ENCODE peak calls at places on chromosomes 16 and 17, in six cellular contexts. One of them, this sample, is unnamed.
A peak's percentile ranks its signal among the peaks of the same experiment; 100 is the strongest.

GRCh38 chr17:36913132-36913531 is 24.1 kb upstream of the LHX1 start:
- DNase-seq in IMR-90: no peak
- DNase-seq in mesenchymal stem cell: no peak
- DNase-seq in neuronal stem cell: no peak
- DNase-seq in H1: no peak
- DNase-seq in H9: no peak
- DNase-seq in this sample: no peak

GRCh38 chr16:11783319-11784047 is 13.6 kb downstream of the ZC3H7A start:
- DNase-seq in IMR-90: peak; percentile 45
- DNase-seq in mesenchymal stem cell: no peak
- DNase-seq in neuronal stem cell: no peak
- DNase-seq in H1: no peak
- DNase-seq in H9: no peak
- DNase-seq in this sample: peak; percentile 86

GRCh38 chr17:82333279-82334171 is at the start of gene SECTM1:
- DNase-seq in IMR-90: peak; percentile 23
- DNase-seq in mesenchymal stem cell: peak; percentile 71
- DNase-seq in neuronal stem cell: no peak
- DNase-seq in H1: no peak
- DNase-seq in H9: peak; percentile 61
- DNase-seq in this sample: no peak

GRCh38 chr17:82241183-82241925 is 12.5 kb downstream of the SLC16A3 start:
- DNase-seq in IMR-90: peak; percentile 36
- DNase-seq in mesenchymal stem cell: peak; percentile 59
- DNase-seq in neuronal stem cell: no peak
- DNase-seq in H1: no peak
- DNase-seq in H9: no peak
- DNase-seq in this sample: peak; percentile 54

GRCh38 chr17:40720904-40721303 is 17.4 kb upstream of the KRT24 start:
- DNase-seq in IMR-90: no peak
- DNase-seq in mesenchymal stem cell: no peak
- DNase-seq in neuronal stem cell: no peak
- DNase-seq in H1: no peak
- DNase-seq in H9: no peak
- DNase-seq in this sample: no peak

GRCh38 chr17:34364741-34365140 is 1.7 kb upstream of the CCL1 start:
- DNase-seq in IMR-90: no peak
- DNase-seq in mesenchymal stem cell: no peak
- DNase-seq in neuronal stem cell: no peak
- DNase-seq in H1: no peak
- DNase-seq in H9: peak; percentile 13
- DNase-seq in this sample: no peak

GRCh38 chr17:3796822-3797170 is 4.2 kb downstream of the ITGAE start:
- DNase-seq in IMR-90: no peak
- DNase-seq in mesenchymal stem cell: no peak
- DNase-seq in neuronal stem cell: no peak
- DNase-seq in H1: no peak
- DNase-seq in H9: no peak
- DNase-seq in this sample: no peak

GRCh38 chr17:31495049-31495885 is 103.8 kb downstream of the RAB11FIP4 start:
- DNase-seq in IMR-90: no peak
- DNase-seq in mesenchymal stem cell: no peak
- DNase-seq in neuronal stem cell: no peak
- DNase-seq in H1: no peak
- DNase-seq in H9: no peak
- DNase-seq in this sample: peak; percentile 98

GRCh38 chr17:61394630-61395408 is 4.8 kb upstream of the TBX2 start:
- DNase-seq in IMR-90: peak; percentile 22
- DNase-seq in mesenchymal stem cell: no peak
- DNase-seq in neuronal stem cell: no peak
- DNase-seq in H1: no peak
- DNase-seq in H9: no peak
- DNase-seq in this sample: no peak

GRCh38 chr16:59487067-59487466 is 753.0 kb upstream of the GOT2 start:
- DNase-seq in IMR-90: no peak
- DNase-seq in mesenchymal stem cell: no peak
- DNase-seq in neuronal stem cell: no peak
- DNase-seq in H1: no peak
- DNase-seq in H9: no peak
- DNase-seq in this sample: no peak

GRCh38 chr17:1485748-1486376 is 6.6 kb downstream of the MYO1C start:
- DNase-seq in IMR-90: peak; percentile 60
- DNase-seq in mesenchymal stem cell: peak; percentile 86
- DNase-seq in neuronal stem cell: no peak
- DNase-seq in H1: peak; percentile 65
- DNase-seq in H9: peak; percentile 65
- DNase-seq in this sample: peak; percentile 72

GRCh38 chr16:22372882-22373661 is 1.3 kb downstream of the CDR2 start:
- DNase-seq in IMR-90: no peak
- DNase-seq in mesenchymal stem cell: peak; percentile 20
- DNase-seq in neuronal stem cell: no peak
- DNase-seq in H1: no peak
- DNase-seq in H9: no peak
- DNase-seq in this sample: no peak

GRCh38 chr16:30786936-30787612 is at the start of gene ZNF629:
- DNase-seq in IMR-90: peak; percentile 57
- DNase-seq in mesenchymal stem cell: peak; percentile 77
- DNase-seq in neuronal stem cell: peak; percentile 87
- DNase-seq in H1: peak; percentile 87
- DNase-seq in H9: peak; percentile 71
- DNase-seq in this sample: peak; percentile 30

GRCh38 chr17:8643855-8644506 is 13.5 kb upstream of the MYH10 start:
- DNase-seq in IMR-90: no peak
- DNase-seq in mesenchymal stem cell: no peak
- DNase-seq in neuronal stem cell: no peak
- DNase-seq in H1: no peak
- DNase-seq in H9: peak; percentile 53
- DNase-seq in this sample: no peak

GRCh38 chr17:44266402-44267164 is 1.4 kb downstream of the SLC4A1 start:
- DNase-seq in IMR-90: no peak
- DNase-seq in mesenchymal stem cell: no peak
- DNase-seq in neuronal stem cell: no peak
- DNase-seq in H1: no peak
- DNase-seq in H9: no peak
- DNase-seq in this sample: no peak

GRCh38 chr17:16371742-16372141 is 9.1 kb upstream of the UBB start:
- DNase-seq in IMR-90: peak; percentile 98
- DNase-seq in mesenchymal stem cell: peak; percentile 85
- DNase-seq in neuronal stem cell: no peak
- DNase-seq in H1: no peak
- DNase-seq in H9: no peak
- DNase-seq in this sample: no peak

GRCh38 chr16:88705076-88705684 is 1.0 kb downstream of the RNF166 start:
- DNase-seq in IMR-90: peak; percentile 34
- DNase-seq in mesenchymal stem cell: peak; percentile 53
- DNase-seq in neuronal stem cell: no peak
- DNase-seq in H1: no peak
- DNase-seq in H9: no peak
- DNase-seq in this sample: no peak

GRCh38 chr17:65723356-65723928 is 162.0 kb upstream of the AXIN2 start:
- DNase-seq in IMR-90: peak; percentile 28
- DNase-seq in mesenchymal stem cell: no peak
- DNase-seq in neuronal stem cell: no peak
- DNase-seq in H1: no peak
- DNase-seq in H9: no peak
- DNase-seq in this sample: no peak

GRCh38 chr17:4582101-4582501 is 2.2 kb upstream of the SMTNL2 start:
- DNase-seq in IMR-90: no peak
- DNase-seq in mesenchymal stem cell: no peak
- DNase-seq in neuronal stem cell: no peak
- DNase-seq in H1: no peak
- DNase-seq in H9: no peak
- DNase-seq in this sample: no peak

GRCh38 chr17:17728550-17729251 is 47.4 kb downstream of the RAI1 start:
- DNase-seq in IMR-90: no peak
- DNase-seq in mesenchymal stem cell: no peak
- DNase-seq in neuronal stem cell: no peak
- DNase-seq in H1: no peak
- DNase-seq in H9: no peak
- DNase-seq in this sample: no peak

GRCh38 chr16:79146-80054 is 1.4 kb downstream of the MPG start:
- DNase-seq in IMR-90: peak; percentile 73
- DNase-seq in mesenchymal stem cell: peak; percentile 86
- DNase-seq in neuronal stem cell: no peak
- DNase-seq in H1: no peak
- DNase-seq in H9: no peak
- DNase-seq in this sample: no peak

GRCh38 chr16:48231675-48232214 is 12.4 kb upstream of the LONP2 start:
- DNase-seq in IMR-90: peak; percentile 49
- DNase-seq in mesenchymal stem cell: peak; percentile 46
- DNase-seq in neuronal stem cell: peak; percentile 17
- DNase-seq in H1: peak; percentile 61
- DNase-seq in H9: peak; percentile 58
- DNase-seq in this sample: peak; percentile 8

GRCh38 chr17:34252138-34252889 is 2.8 kb upstream of the CCL2 start:
- DNase-seq in IMR-90: peak; percentile 95
- DNase-seq in mesenchymal stem cell: peak; percentile 96
- DNase-seq in neuronal stem cell: no peak
- DNase-seq in H1: no peak
- DNase-seq in H9: no peak
- DNase-seq in this sample: peak; percentile 46

GRCh38 chr17:6241996-6242395 is 171.8 kb downstream of the WSCD1 start:
- DNase-seq in IMR-90: no peak
- DNase-seq in mesenchymal stem cell: no peak
- DNase-seq in neuronal stem cell: no peak
- DNase-seq in H1: no peak
- DNase-seq in H9: peak; percentile 29
- DNase-seq in this sample: no peak

GRCh38 chr16:74691093-74691855 is 9.4 kb downstream of the MLKL start:
- DNase-seq in IMR-90: peak; percentile 17
- DNase-seq in mesenchymal stem cell: peak; percentile 26
- DNase-seq in neuronal stem cell: no peak
- DNase-seq in H1: no peak
- DNase-seq in H9: no peak
- DNase-seq in this sample: peak; percentile 84

GRCh38 chr16:73131153-73131862 is 83.4 kb upstream of the ZFHX3 start:
- DNase-seq in IMR-90: no peak
- DNase-seq in mesenchymal stem cell: no peak
- DNase-seq in neuronal stem cell: no peak
- DNase-seq in H1: no peak
- DNase-seq in H9: no peak
- DNase-seq in this sample: no peak

GRCh38 chr16:89711601-89712475 is 8.9 kb downstream of the VPS9D1 start:
- DNase-seq in IMR-90: peak; percentile 50
- DNase-seq in mesenchymal stem cell: peak; percentile 67
- DNase-seq in neuronal stem cell: no peak
- DNase-seq in H1: peak; percentile 91
- DNase-seq in H9: peak; percentile 68
- DNase-seq in this sample: no peak

DNA sequence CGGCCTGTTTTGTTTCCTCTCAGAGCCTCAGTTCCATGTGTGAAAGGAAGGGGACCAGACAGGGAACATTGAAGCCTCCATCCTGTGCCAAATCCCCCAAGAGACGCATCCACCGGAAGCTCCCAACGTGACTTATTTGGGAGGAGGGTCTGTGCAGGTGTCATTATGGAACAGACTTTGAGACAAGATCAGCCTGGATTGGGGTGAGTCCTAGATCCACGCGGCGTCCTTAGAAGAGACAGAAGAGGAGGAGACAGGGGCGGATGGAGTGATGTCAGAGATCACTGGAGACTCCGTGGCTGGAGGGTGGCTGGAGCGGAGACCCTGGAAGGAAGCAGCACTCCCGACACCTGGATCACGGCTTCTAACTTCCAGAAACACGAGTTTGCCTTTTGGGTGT is 80.0 kb downstream of the KLHDC4 start:
- DNase-seq in IMR-90: no peak
- DNase-seq in mesenchymal stem cell: no peak
- DNase-seq in neuronal stem cell: no peak
- DNase-seq in H1: no peak
- DNase-seq in H9: no peak
- DNase-seq in this sample: no peak
- H3K14ac ChIP-seq in IMR-90: no peak overlapping the region
- H3K14ac ChIP-seq in mesenchymal stem cell: no peak overlapping the region
- H3K14ac ChIP-seq in neuronal stem cell: no peak overlapping the region
- H3K14ac ChIP-seq in H1: no peak overlapping the region
- H3K14ac ChIP-seq in H9: no peak overlapping the region
- H3K14ac ChIP-seq in this sample: no peak overlapping the region

GRCh38 chr16:68746951-68747350 is 9.9 kb downstream of the CDH1 start:
- DNase-seq in IMR-90: no peak
- DNase-seq in mesenchymal stem cell: no peak
- DNase-seq in neuronal stem cell: no peak
- DNase-seq in H1: no peak
- DNase-seq in H9: no peak
- DNase-seq in this sample: peak; percentile 67
- H3K14ac ChIP-seq in IMR-90: no peak overlapping the region
- H3K14ac ChIP-seq in mesenchymal stem cell: no peak overlapping the region
- H3K14ac ChIP-seq in neuronal stem cell: no peak overlapping the region
- H3K14ac ChIP-seq in H1: no peak overlapping the region
- H3K14ac ChIP-seq in H9: no peak overlapping the region
- H3K14ac ChIP-seq in this sample: no peak overlapping the region

DNA sequence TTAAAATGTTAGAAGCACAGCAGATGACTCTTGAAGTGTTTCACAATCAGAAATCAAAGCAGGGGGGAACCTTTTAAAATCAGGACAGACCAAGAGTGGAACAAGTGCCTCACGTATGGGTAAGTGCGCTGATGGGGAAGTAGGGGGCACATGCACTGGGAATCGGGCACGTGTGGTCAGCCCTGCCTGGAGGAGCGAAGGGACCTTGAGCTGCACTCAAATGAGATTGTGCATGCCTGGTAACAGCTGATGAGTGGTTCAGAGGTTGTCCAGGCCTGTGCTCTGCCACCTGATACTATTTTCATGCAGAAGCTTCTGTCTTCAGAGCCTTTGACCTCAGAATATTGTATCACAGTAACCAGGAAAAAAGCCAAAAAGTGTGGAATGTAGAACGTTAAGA is 13.7 kb upstream of the XYLT2 start:
- DNase-seq in IMR-90: no peak
- DNase-seq in mesenchymal stem cell: no peak
- DNase-seq in neuronal stem cell: no peak
- DNase-seq in H1: no peak
- DNase-seq in H9: no peak
- DNase-seq in this sample: no peak
- H3K14ac ChIP-seq in IMR-90: no peak overlapping the region
- H3K14ac ChIP-seq in mesenchymal stem cell: no peak overlapping the region
- H3K14ac ChIP-seq in neuronal stem cell: no peak overlapping the region
- H3K14ac ChIP-seq in H1: no peak overlapping the region
- H3K14ac ChIP-seq in H9: no peak overlapping the region
- H3K14ac ChIP-seq in this sample: no peak overlapping the region

GRCh38 chr17:10151667-10152496 is 46.5 kb downstream of the GAS7 start:
- DNase-seq in IMR-90: no peak
- DNase-seq in mesenchymal stem cell: no peak
- DNase-seq in neuronal stem cell: no peak
- DNase-seq in H1: no peak
- DNase-seq in H9: no peak
- DNase-seq in this sample: no peak
- H3K14ac ChIP-seq in IMR-90: no peak overlapping the region
- H3K14ac ChIP-seq in mesenchymal stem cell: no peak overlapping the region
- H3K14ac ChIP-seq in neuronal stem cell: no peak overlapping the region
- H3K14ac ChIP-seq in H1: no peak overlapping the region
- H3K14ac ChIP-seq in H9: no peak overlapping the region
- H3K14ac ChIP-seq in this sample: no peak overlapping the region

This sample was measured in trophoblast cell.